ENCODE peak calls at places on chromosome 10, in seven cellular contexts. F is tibial nerve; Z is heart right ventricle; M is cardiac muscle cell; L is PC-3; P is CD4-positive, alpha-beta T cell; R is A673. D is an unnamed sample.

GRCh38 chr10:63208981-63209380 is 75.9 kb downstream of the NRBF2 start:
- DNase-seq in F (no peak), Z (no peak), M (peak), L (no peak), P (no peak), R (no peak), D (no peak)

GRCh38 chr10:11578802-11579255 is 32.6 kb downstream of the USP6NL start:
- DNase-seq in F (no peak), Z (no peak), M (no peak), L (no peak), P (no peak), R (no peak), D (no peak)

GRCh38 chr10:12348870-12349627 is at the start of gene CAMK1D:
- DNase-seq in F (peak), Z (peak), M (peak), L (peak), P (peak), R (peak), D (peak)

GRCh38 chr10:77837248-77837924 is 89.2 kb downstream of the DLG5 start:
- DNase-seq in F (peak), Z (no peak), M (peak), L (peak), P (peak), R (peak), D (no peak)

GRCh38 chr10:34916368-34916767 is 101.3 kb upstream of the PARD3 start:
- DNase-seq in F (peak), Z (no peak), M (no peak), L (peak), P (no peak), R (no peak), D (no peak)

GRCh38 chr10:27822286-27822685 is 76.7 kb upstream of the MKX start:
- DNase-seq in F (no peak), Z (no peak), M (no peak), L (no peak), P (no peak), R (no peak), D (no peak)

GRCh38 chr10:28444031-28444430 is 88.9 kb upstream of the WAC start:
- DNase-seq in F (no peak), Z (no peak), M (no peak), L (no peak), P (no peak), R (no peak), D (no peak)

GRCh38 chr10:78619244-78619851 is 449.4 kb upstream of the ZMIZ1 start:
- DNase-seq in F (no peak), Z (no peak), M (no peak), L (no peak), P (no peak), R (no peak), D (no peak)

GRCh38 chr10:51137741-51138529 is 63.6 kb downstream of the PRKG1 start:
- DNase-seq in F (no peak), Z (no peak), M (no peak), L (peak), P (no peak), R (no peak), D (no peak)

GRCh38 chr10:101709359-101710063 is 14.5 kb upstream of the FBXW4 start:
- DNase-seq in F (no peak), Z (no peak), M (no peak), L (no peak), P (no peak), R (no peak), D (no peak)

GRCh38 chr10:12067336-12067735 is 1.4 kb upstream of the DHTKD1 start:
- DNase-seq in F (no peak), Z (no peak), M (no peak), L (peak), P (no peak), R (no peak), D (no peak)

GRCh38 chr10:60626037-60626436 is 152.2 kb upstream of the CDK1 start:
- DNase-seq in F (no peak), Z (no peak), M (no peak), L (no peak), P (no peak), R (no peak), D (no peak)

GRCh38 chr10:70283445-70284399 is at the start of gene NPFFR1:
- DNase-seq in F (no peak), Z (no peak), M (peak), L (no peak), P (no peak), R (no peak), D (peak)

GRCh38 chr10:11988924-11989323 is 53.7 kb downstream of the UPF2 start:
- DNase-seq in F (no peak), Z (no peak), M (no peak), L (no peak), P (no peak), R (no peak), D (no peak)

GRCh38 chr10:1468777-1469176 is 268.5 kb downstream of the ADARB2 start:
- DNase-seq in F (no peak), Z (no peak), M (no peak), L (no peak), P (no peak), R (no peak), D (no peak)

GRCh38 chr10:73591935-73592699 is 975 bp upstream of the USP54 start:
- DNase-seq in F (peak), Z (peak), M (peak), L (peak), P (peak), R (no peak), D (peak)

GRCh38 chr10:79981673-79982485 is 33.0 kb upstream of the SFTPD start:
- DNase-seq in F (no peak), Z (peak), M (peak), L (peak), P (no peak), R (peak), D (peak)

DNA sequence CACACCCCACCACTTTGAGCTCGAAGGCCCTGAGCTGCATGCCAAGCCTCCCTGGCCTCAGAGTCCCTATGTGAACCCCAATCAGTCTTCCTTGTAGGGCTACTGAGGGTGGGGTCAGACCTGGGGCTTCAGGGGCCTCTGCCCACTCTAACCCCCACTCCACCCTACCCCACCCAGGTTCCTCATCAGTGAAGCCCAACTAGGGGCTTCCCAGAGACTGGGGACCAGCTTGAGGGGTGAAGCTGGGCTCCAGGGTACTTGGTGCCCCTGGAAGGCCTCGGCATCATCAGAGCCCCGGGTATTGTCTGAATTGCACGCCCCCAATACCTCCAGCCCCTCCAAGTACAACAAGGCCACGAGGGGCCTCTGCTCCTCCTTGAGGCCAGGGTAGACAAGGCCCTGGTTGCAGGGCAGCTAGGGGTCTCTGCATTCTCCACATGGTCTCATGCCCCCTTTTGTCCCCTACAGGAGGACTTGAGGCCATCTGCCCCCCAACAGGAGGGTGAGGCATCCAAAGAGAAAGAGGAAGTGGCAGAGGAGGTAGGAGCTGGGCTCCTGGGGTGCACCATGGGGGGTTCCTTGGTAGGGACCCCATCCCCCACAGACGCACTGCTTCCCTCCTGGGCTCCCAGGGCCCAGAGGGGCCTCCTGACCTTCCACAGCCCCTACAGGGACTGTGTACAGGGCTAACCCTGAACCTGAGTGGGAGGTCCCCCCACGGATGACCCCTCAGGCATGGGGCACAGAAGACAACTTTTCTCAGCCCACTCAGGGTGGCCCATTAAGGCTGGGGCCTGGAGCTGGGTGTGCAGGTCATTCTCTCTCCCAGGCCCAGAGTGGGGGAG is 4.0 kb downstream of the SNCG start:
- DNase-seq in F (no peak), Z (no peak), M (no peak), L (no peak), P (no peak), R (no peak), D (no peak)
- H3K27ac ChIP-seq in F (peak), Z (no peak), M (no peak), L (no peak), P (no peak), R (no peak), D (no peak)

DNA sequence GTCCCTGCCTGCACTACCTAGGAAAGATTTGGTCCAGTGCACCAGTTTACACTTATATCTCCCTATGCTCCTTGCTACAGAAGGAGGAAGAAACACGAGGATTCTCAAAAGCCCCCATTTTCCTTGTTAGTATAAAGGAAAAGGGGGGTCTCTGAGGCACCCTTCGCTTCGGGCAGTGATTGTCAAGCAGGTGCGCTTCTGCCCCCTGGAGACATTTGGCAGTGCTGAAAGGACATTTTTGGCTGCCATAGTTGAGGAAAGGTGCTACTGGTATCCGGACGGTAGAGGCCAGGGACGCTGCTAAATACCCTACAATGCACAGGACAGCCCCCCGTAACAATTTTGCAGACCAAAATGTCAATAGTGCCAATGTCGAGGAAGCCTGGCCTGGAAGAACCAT is 193.7 kb downstream of the GFRA1 start:
- DNase-seq in F (no peak), Z (no peak), M (no peak), L (no peak), P (no peak), R (no peak), D (no peak)
- TF ChIP-seq CTCF in F (no peak), Z (no peak), M (no peak), L (no peak), P (no peak), R (peak), D (no peak)

DNA sequence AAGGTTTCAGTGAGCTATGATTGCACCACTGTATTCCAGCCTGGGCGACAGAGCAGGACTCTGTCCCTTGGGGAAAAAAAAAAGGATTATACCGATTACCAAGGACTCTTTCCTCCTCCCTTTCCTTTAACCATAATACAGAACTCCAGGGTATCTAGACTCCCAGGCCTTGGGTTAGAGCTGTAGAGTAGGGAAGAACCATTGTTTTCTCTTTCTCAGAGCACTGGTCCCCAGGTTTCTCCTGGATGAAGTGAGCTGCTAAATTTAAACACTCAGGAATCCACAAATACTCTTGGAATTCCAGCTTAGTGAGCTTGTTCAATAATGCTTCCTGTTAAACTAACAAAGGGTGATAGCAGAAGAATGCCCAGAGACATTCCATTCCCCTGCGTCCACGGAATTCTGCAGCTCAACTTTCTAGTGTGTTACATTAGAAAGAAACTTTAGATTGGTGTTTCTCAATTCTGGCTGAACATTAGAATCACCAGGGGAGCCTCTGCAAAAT is 14.6 kb upstream of the RPEL1 start:
- DNase-seq in F (no peak), Z (peak), M (peak), L (peak), P (no peak), R (peak), D (peak)
- H3K27ac ChIP-seq in F (peak), Z (peak), M (peak), L (peak), P (no peak), R (no peak), D (peak)

DNA sequence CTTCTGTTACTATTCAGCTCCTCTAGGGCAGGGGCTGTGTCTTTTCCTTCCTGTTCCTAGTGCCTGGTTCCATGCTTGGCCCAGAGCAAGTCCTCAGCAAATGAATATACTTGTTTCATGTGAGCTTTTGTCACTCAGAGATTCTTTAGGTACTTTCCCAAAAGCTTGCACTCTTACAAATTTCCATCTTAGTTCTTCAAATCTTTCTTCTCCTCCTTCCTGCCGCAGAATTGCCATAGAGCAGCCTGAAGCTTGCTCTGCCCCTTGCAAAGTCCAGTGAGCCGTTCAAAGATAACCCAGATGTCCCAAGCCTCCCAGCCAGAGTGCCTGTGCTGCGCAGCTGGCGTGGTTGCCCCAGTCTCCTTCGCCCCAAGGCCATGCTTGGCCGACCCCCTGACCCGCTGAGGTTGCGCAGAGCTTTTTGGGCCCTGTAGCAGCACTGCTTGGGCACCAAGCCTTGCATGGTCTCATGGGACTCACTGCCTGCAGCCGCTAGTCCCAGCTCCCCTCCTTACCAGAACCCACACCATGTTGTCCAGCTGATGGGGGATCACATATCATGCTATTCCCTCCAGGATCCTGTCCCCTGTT is 20.7 kb downstream of the CHST3 start:
- DNase-seq in F (no peak), Z (no peak), M (no peak), L (no peak), P (no peak), R (no peak), D (no peak)
- TF ChIP-seq CTCF in F (no peak), Z (no peak), M (no peak), L (no peak), P (no peak), R (no peak), D (no peak)